ENCODE peak calls at places on chromosomes 7 and 10, in ten cellular contexts. One of them, this sample, is unnamed.

GRCh38 chr7:117249696-117250095 is 73.2 kb downstream of the WNT2 start:
- DNase-seq in germinal center: no peak
- DNase-seq in KG1: no peak
- DNase-seq in esophagus squamous epithelium: no peak
- DNase-seq in NCI-H345: no peak
- DNase-seq in NCI-H1105: no peak
- DNase-seq in NCI-H774: no peak
- DNase-seq in activated CD8-positive, alpha-beta memory T cell treated with anti-CD3 and anti-CD28 coated beads, Interleukin-2, amount 10 ng/mL, durations not matched to agents 7 days and 5 days: no peak
- DNase-seq in left cardiac atrium: no peak
- DNase-seq in T-helper 9 cell: no peak
- DNase-seq in this sample: no peak

GRCh38 chr10:98030093-98030821 is at the start of gene CRTAC1:
- DNase-seq in NCI-H1105: peak; percentile 44
- DNase-seq in NCI-H774: no peak
- DNase-seq in T-helper 9 cell: no peak
- DNase-seq in NCI-H345: peak; percentile 68
- DNase-seq in activated CD8-positive, alpha-beta memory T cell treated with anti-CD3 and anti-CD28 coated beads, Interleukin-2, amount 10 ng/mL, durations not matched to agents 7 days and 5 days: no peak
- DNase-seq in KG1: no peak
- DNase-seq in germinal center: no peak
- DNase-seq in left cardiac atrium: peak; percentile 81
- DNase-seq in esophagus squamous epithelium: no peak
- DNase-seq in this sample: no peak

GRCh38 chr7:115561341-115562110 is 469.0 kb downstream of the TFEC start:
- DNase-seq in activated CD8-positive, alpha-beta memory T cell treated with anti-CD3 and anti-CD28 coated beads, Interleukin-2, amount 10 ng/mL, durations not matched to agents 7 days and 5 days: no peak
- DNase-seq in NCI-H1105: no peak
- DNase-seq in left cardiac atrium: no peak
- DNase-seq in T-helper 9 cell: no peak
- DNase-seq in NCI-H345: no peak
- DNase-seq in KG1: no peak
- DNase-seq in esophagus squamous epithelium: no peak
- DNase-seq in germinal center: no peak
- DNase-seq in NCI-H774: no peak
- DNase-seq in this sample: no peak

GRCh38 chr7:133528796-133529195 is 275.9 kb downstream of the EXOC4 start:
- DNase-seq in activated CD8-positive, alpha-beta memory T cell treated with anti-CD3 and anti-CD28 coated beads, Interleukin-2, amount 10 ng/mL, durations not matched to agents 7 days and 5 days: no peak
- DNase-seq in germinal center: no peak
- DNase-seq in NCI-H774: no peak
- DNase-seq in NCI-H345: peak; percentile 15
- DNase-seq in KG1: no peak
- DNase-seq in NCI-H1105: no peak
- DNase-seq in esophagus squamous epithelium: no peak
- DNase-seq in T-helper 9 cell: no peak
- DNase-seq in left cardiac atrium: no peak
- DNase-seq in this sample: no peak

GRCh38 chr7:2200584-2200980 is 32.2 kb downstream of the MAD1L1 start:
- DNase-seq in NCI-H345: no peak
- DNase-seq in NCI-H774: no peak
- DNase-seq in KG1: no peak
- DNase-seq in esophagus squamous epithelium: no peak
- DNase-seq in activated CD8-positive, alpha-beta memory T cell treated with anti-CD3 and anti-CD28 coated beads, Interleukin-2, amount 10 ng/mL, durations not matched to agents 7 days and 5 days: no peak
- DNase-seq in germinal center: no peak
- DNase-seq in T-helper 9 cell: no peak
- DNase-seq in NCI-H1105: no peak
- DNase-seq in left cardiac atrium: no peak
- DNase-seq in this sample: no peak

GRCh38 chr10:120940299-120940900 is 89.2 kb downstream of the WDR11 start:
- DNase-seq in KG1: no peak
- DNase-seq in germinal center: no peak
- DNase-seq in NCI-H774: no peak
- DNase-seq in esophagus squamous epithelium: no peak
- DNase-seq in activated CD8-positive, alpha-beta memory T cell treated with anti-CD3 and anti-CD28 coated beads, Interleukin-2, amount 10 ng/mL, durations not matched to agents 7 days and 5 days: no peak
- DNase-seq in left cardiac atrium: no peak
- DNase-seq in NCI-H345: no peak
- DNase-seq in NCI-H1105: no peak
- DNase-seq in T-helper 9 cell: no peak
- DNase-seq in this sample: no peak

GRCh38 chr10:79937256-79937635 is 11.7 kb downstream of the SFTPD start:
- DNase-seq in NCI-H345: no peak
- DNase-seq in T-helper 9 cell: no peak
- DNase-seq in left cardiac atrium: no peak
- DNase-seq in esophagus squamous epithelium: no peak
- DNase-seq in KG1: no peak
- DNase-seq in germinal center: no peak
- DNase-seq in NCI-H1105: no peak
- DNase-seq in activated CD8-positive, alpha-beta memory T cell treated with anti-CD3 and anti-CD28 coated beads, Interleukin-2, amount 10 ng/mL, durations not matched to agents 7 days and 5 days: no peak
- DNase-seq in NCI-H774: no peak
- DNase-seq in this sample: no peak

GRCh38 chr7:33986951-33987948 is 81.9 kb downstream of the BMPER start:
- DNase-seq in KG1: no peak
- DNase-seq in germinal center: no peak
- DNase-seq in NCI-H345: no peak
- DNase-seq in NCI-H774: no peak
- DNase-seq in esophagus squamous epithelium: no peak
- DNase-seq in NCI-H1105: no peak
- DNase-seq in activated CD8-positive, alpha-beta memory T cell treated with anti-CD3 and anti-CD28 coated beads, Interleukin-2, amount 10 ng/mL, durations not matched to agents 7 days and 5 days: no peak
- DNase-seq in left cardiac atrium: no peak
- DNase-seq in T-helper 9 cell: no peak
- DNase-seq in this sample: no peak

GRCh38 chr10:114239994-114240345 is 916 bp downstream of the VWA2 start:
- DNase-seq in NCI-H345: no peak
- DNase-seq in activated CD8-positive, alpha-beta memory T cell treated with anti-CD3 and anti-CD28 coated beads, Interleukin-2, amount 10 ng/mL, durations not matched to agents 7 days and 5 days: no peak
- DNase-seq in KG1: no peak
- DNase-seq in NCI-H1105: no peak
- DNase-seq in esophagus squamous epithelium: no peak
- DNase-seq in T-helper 9 cell: no peak
- DNase-seq in left cardiac atrium: no peak
- DNase-seq in germinal center: no peak
- DNase-seq in NCI-H774: no peak
- DNase-seq in this sample: no peak

GRCh38 chr7:111333010-111333409 is 229.3 kb downstream of the IMMP2L start:
- DNase-seq in NCI-H774: no peak
- DNase-seq in left cardiac atrium: no peak
- DNase-seq in esophagus squamous epithelium: no peak
- DNase-seq in KG1: no peak
- DNase-seq in activated CD8-positive, alpha-beta memory T cell treated with anti-CD3 and anti-CD28 coated beads, Interleukin-2, amount 10 ng/mL, durations not matched to agents 7 days and 5 days: no peak
- DNase-seq in NCI-H345: no peak
- DNase-seq in germinal center: no peak
- DNase-seq in NCI-H1105: no peak
- DNase-seq in T-helper 9 cell: no peak
- DNase-seq in this sample: no peak

GRCh38 chr10:132311338-132311939 is 3.7 kb upstream of the STK32C start:
- DNase-seq in KG1: no peak
- DNase-seq in esophagus squamous epithelium: no peak
- DNase-seq in NCI-H774: peak; percentile 44
- DNase-seq in activated CD8-positive, alpha-beta memory T cell treated with anti-CD3 and anti-CD28 coated beads, Interleukin-2, amount 10 ng/mL, durations not matched to agents 7 days and 5 days: no peak
- DNase-seq in NCI-H1105: no peak
- DNase-seq in left cardiac atrium: no peak
- DNase-seq in T-helper 9 cell: no peak
- DNase-seq in germinal center: no peak
- DNase-seq in NCI-H345: no peak
- DNase-seq in this sample: no peak

GRCh38 chr7:604884-605531 is 85.4 kb upstream of the PDGFA start:
- DNase-seq in KG1: no peak
- DNase-seq in NCI-H345: no peak
- DNase-seq in T-helper 9 cell: no peak
- DNase-seq in NCI-H1105: no peak
- DNase-seq in esophagus squamous epithelium: no peak
- DNase-seq in left cardiac atrium: peak; percentile 61
- DNase-seq in germinal center: no peak
- DNase-seq in NCI-H774: no peak
- DNase-seq in activated CD8-positive, alpha-beta memory T cell treated with anti-CD3 and anti-CD28 coated beads, Interleukin-2, amount 10 ng/mL, durations not matched to agents 7 days and 5 days: no peak
- DNase-seq in this sample: no peak

GRCh38 chr7:71780282-71780681 is 631.9 kb downstream of the CALN1 start:
- DNase-seq in T-helper 9 cell: no peak
- DNase-seq in KG1: no peak
- DNase-seq in left cardiac atrium: no peak
- DNase-seq in NCI-H345: no peak
- DNase-seq in NCI-H774: no peak
- DNase-seq in NCI-H1105: no peak
- DNase-seq in esophagus squamous epithelium: no peak
- DNase-seq in activated CD8-positive, alpha-beta memory T cell treated with anti-CD3 and anti-CD28 coated beads, Interleukin-2, amount 10 ng/mL, durations not matched to agents 7 days and 5 days: no peak
- DNase-seq in germinal center: no peak
- DNase-seq in this sample: no peak

GRCh38 chr10:75288140-75288711 is 52.5 kb upstream of the COMTD1 start:
- DNase-seq in NCI-H345: no peak
- DNase-seq in esophagus squamous epithelium: no peak
- DNase-seq in KG1: no peak
- DNase-seq in left cardiac atrium: no peak
- DNase-seq in germinal center: no peak
- DNase-seq in activated CD8-positive, alpha-beta memory T cell treated with anti-CD3 and anti-CD28 coated beads, Interleukin-2, amount 10 ng/mL, durations not matched to agents 7 days and 5 days: no peak
- DNase-seq in NCI-H774: no peak
- DNase-seq in NCI-H1105: no peak
- DNase-seq in T-helper 9 cell: no peak
- DNase-seq in this sample: no peak

GRCh38 chr10:100670828-100671479 is 74.4 kb upstream of the PAX2 start:
- DNase-seq in KG1: no peak
- DNase-seq in left cardiac atrium: peak; percentile 47
- DNase-seq in activated CD8-positive, alpha-beta memory T cell treated with anti-CD3 and anti-CD28 coated beads, Interleukin-2, amount 10 ng/mL, durations not matched to agents 7 days and 5 days: peak; percentile 64
- DNase-seq in NCI-H345: no peak
- DNase-seq in germinal center: peak; percentile 78
- DNase-seq in NCI-H1105: no peak
- DNase-seq in NCI-H774: no peak
- DNase-seq in esophagus squamous epithelium: no peak
- DNase-seq in T-helper 9 cell: peak; percentile 63
- DNase-seq in this sample: peak; percentile 75

GRCh38 chr10:89213191-89213808 is 6.2 kb upstream of the CH25H start:
- DNase-seq in germinal center: peak; percentile 23
- DNase-seq in T-helper 9 cell: no peak
- DNase-seq in NCI-H774: no peak
- DNase-seq in NCI-H1105: no peak
- DNase-seq in activated CD8-positive, alpha-beta memory T cell treated with anti-CD3 and anti-CD28 coated beads, Interleukin-2, amount 10 ng/mL, durations not matched to agents 7 days and 5 days: no peak
- DNase-seq in KG1: peak; percentile 10
- DNase-seq in left cardiac atrium: no peak
- DNase-seq in NCI-H345: peak; percentile 18
- DNase-seq in esophagus squamous epithelium: no peak
- DNase-seq in this sample: peak; percentile 52

GRCh38 chr7:8991159-8991558 is 557.8 kb downstream of the NXPH1 start:
- DNase-seq in KG1: no peak
- DNase-seq in esophagus squamous epithelium: no peak
- DNase-seq in activated CD8-positive, alpha-beta memory T cell treated with anti-CD3 and anti-CD28 coated beads, Interleukin-2, amount 10 ng/mL, durations not matched to agents 7 days and 5 days: no peak
- DNase-seq in germinal center: no peak
- DNase-seq in left cardiac atrium: no peak
- DNase-seq in NCI-H345: no peak
- DNase-seq in T-helper 9 cell: no peak
- DNase-seq in NCI-H774: no peak
- DNase-seq in NCI-H1105: no peak
- DNase-seq in this sample: no peak

GRCh38 chr10:122504551-122504950 is 43.2 kb downstream of the HTRA1 start:
- DNase-seq in germinal center: no peak
- DNase-seq in NCI-H774: peak; percentile 28
- DNase-seq in NCI-H1105: no peak
- DNase-seq in T-helper 9 cell: no peak
- DNase-seq in esophagus squamous epithelium: no peak
- DNase-seq in NCI-H345: peak; percentile 88
- DNase-seq in KG1: no peak
- DNase-seq in activated CD8-positive, alpha-beta memory T cell treated with anti-CD3 and anti-CD28 coated beads, Interleukin-2, amount 10 ng/mL, durations not matched to agents 7 days and 5 days: no peak
- DNase-seq in left cardiac atrium: peak; percentile 92
- DNase-seq in this sample: no peak

GRCh38 chr7:96479015-96479645 is 157.2 kb upstream of the SLC25A13 start:
- DNase-seq in KG1: no peak
- DNase-seq in NCI-H774: no peak
- DNase-seq in esophagus squamous epithelium: no peak
- DNase-seq in left cardiac atrium: no peak
- DNase-seq in NCI-H1105: no peak
- DNase-seq in activated CD8-positive, alpha-beta memory T cell treated with anti-CD3 and anti-CD28 coated beads, Interleukin-2, amount 10 ng/mL, durations not matched to agents 7 days and 5 days: no peak
- DNase-seq in T-helper 9 cell: no peak
- DNase-seq in NCI-H345: no peak
- DNase-seq in germinal center: no peak
- DNase-seq in this sample: no peak

GRCh38 chr7:86931439-86931838 is 128.0 kb downstream of the ELAPOR2 start:
- DNase-seq in germinal center: no peak
- DNase-seq in NCI-H1105: no peak
- DNase-seq in KG1: no peak
- DNase-seq in esophagus squamous epithelium: no peak
- DNase-seq in left cardiac atrium: no peak
- DNase-seq in T-helper 9 cell: no peak
- DNase-seq in NCI-H774: no peak
- DNase-seq in activated CD8-positive, alpha-beta memory T cell treated with anti-CD3 and anti-CD28 coated beads, Interleukin-2, amount 10 ng/mL, durations not matched to agents 7 days and 5 days: no peak
- DNase-seq in NCI-H345: no peak
- DNase-seq in this sample: no peak

GRCh38 chr7:1672851-1673486 is 2.9 kb downstream of the ELFN1 start:
- DNase-seq in germinal center: no peak
- DNase-seq in T-helper 9 cell: no peak
- DNase-seq in left cardiac atrium: no peak
- DNase-seq in NCI-H345: no peak
- DNase-seq in NCI-H1105: no peak
- DNase-seq in KG1: no peak
- DNase-seq in NCI-H774: no peak
- DNase-seq in activated CD8-positive, alpha-beta memory T cell treated with anti-CD3 and anti-CD28 coated beads, Interleukin-2, amount 10 ng/mL, durations not matched to agents 7 days and 5 days: peak; percentile 29
- DNase-seq in esophagus squamous epithelium: no peak
- DNase-seq in this sample: no peak

GRCh38 chr7:30181211-30181610 is 46.4 kb downstream of the MTURN start:
- DNase-seq in activated CD8-positive, alpha-beta memory T cell treated with anti-CD3 and anti-CD28 coated beads, Interleukin-2, amount 10 ng/mL, durations not matched to agents 7 days and 5 days: no peak
- DNase-seq in left cardiac atrium: no peak
- DNase-seq in esophagus squamous epithelium: no peak
- DNase-seq in NCI-H1105: no peak
- DNase-seq in NCI-H774: no peak
- DNase-seq in T-helper 9 cell: no peak
- DNase-seq in NCI-H345: no peak
- DNase-seq in germinal center: no peak
- DNase-seq in KG1: no peak
- DNase-seq in this sample: no peak

GRCh38 chr10:122499491-122499941 is 38.2 kb downstream of the HTRA1 start:
- DNase-seq in germinal center: no peak
- DNase-seq in activated CD8-positive, alpha-beta memory T cell treated with anti-CD3 and anti-CD28 coated beads, Interleukin-2, amount 10 ng/mL, durations not matched to agents 7 days and 5 days: no peak
- DNase-seq in esophagus squamous epithelium: no peak
- DNase-seq in T-helper 9 cell: no peak
- DNase-seq in NCI-H1105: no peak
- DNase-seq in NCI-H345: no peak
- DNase-seq in left cardiac atrium: no peak
- DNase-seq in KG1: no peak
- DNase-seq in NCI-H774: no peak
- DNase-seq in this sample: no peak

GRCh38 chr7:45101748-45102147 is 9.7 kb downstream of the TBRG4 start:
- DNase-seq in T-helper 9 cell: no peak
- DNase-seq in NCI-H1105: no peak
- DNase-seq in left cardiac atrium: no peak
- DNase-seq in NCI-H774: no peak
- DNase-seq in NCI-H345: no peak
- DNase-seq in activated CD8-positive, alpha-beta memory T cell treated with anti-CD3 and anti-CD28 coated beads, Interleukin-2, amount 10 ng/mL, durations not matched to agents 7 days and 5 days: no peak
- DNase-seq in esophagus squamous epithelium: no peak
- DNase-seq in germinal center: no peak
- DNase-seq in KG1: no peak
- DNase-seq in this sample: no peak

GRCh38 chr10:70650104-70650503 is 22.2 kb upstream of the ADAMTS14 start:
- DNase-seq in left cardiac atrium: no peak
- DNase-seq in germinal center: no peak
- DNase-seq in activated CD8-positive, alpha-beta memory T cell treated with anti-CD3 and anti-CD28 coated beads, Interleukin-2, amount 10 ng/mL, durations not matched to agents 7 days and 5 days: no peak
- DNase-seq in KG1: no peak
- DNase-seq in esophagus squamous epithelium: no peak
- DNase-seq in NCI-H1105: no peak
- DNase-seq in T-helper 9 cell: no peak
- DNase-seq in NCI-H345: no peak
- DNase-seq in NCI-H774: no peak
- DNase-seq in this sample: peak; percentile 10

GRCh38 chr10:89954787-89955566 is 253.6 kb downstream of the KIF20B start:
- DNase-seq in esophagus squamous epithelium: no peak
- DNase-seq in germinal center: no peak
- DNase-seq in NCI-H774: no peak
- DNase-seq in activated CD8-positive, alpha-beta memory T cell treated with anti-CD3 and anti-CD28 coated beads, Interleukin-2, amount 10 ng/mL, durations not matched to agents 7 days and 5 days: no peak
- DNase-seq in KG1: peak; percentile 7
- DNase-seq in T-helper 9 cell: no peak
- DNase-seq in left cardiac atrium: no peak
- DNase-seq in NCI-H345: no peak
- DNase-seq in NCI-H1105: no peak
- DNase-seq in this sample: peak; percentile 41

GRCh38 chr7:33298848-33299247 is 169.5 kb downstream of the BBS9 start:
- DNase-seq in germinal center: no peak
- DNase-seq in NCI-H1105: no peak
- DNase-seq in NCI-H774: no peak
- DNase-seq in KG1: no peak
- DNase-seq in NCI-H345: no peak
- DNase-seq in T-helper 9 cell: no peak
- DNase-seq in left cardiac atrium: no peak
- DNase-seq in activated CD8-positive, alpha-beta memory T cell treated with anti-CD3 and anti-CD28 coated beads, Interleukin-2, amount 10 ng/mL, durations not matched to agents 7 days and 5 days: no peak
- DNase-seq in esophagus squamous epithelium: no peak
- DNase-seq in this sample: no peak

GRCh38 chr10:98269435-98269912 is 1.5 kb upstream of the LOXL4 start:
- DNase-seq in left cardiac atrium: peak; percentile 75
- DNase-seq in germinal center: no peak
- DNase-seq in activated CD8-positive, alpha-beta memory T cell treated with anti-CD3 and anti-CD28 coated beads, Interleukin-2, amount 10 ng/mL, durations not matched to agents 7 days and 5 days: peak; percentile 32
- DNase-seq in T-helper 9 cell: no peak
- DNase-seq in NCI-H345: peak; percentile 54
- DNase-seq in KG1: no peak
- DNase-seq in NCI-H1105: no peak
- DNase-seq in esophagus squamous epithelium: no peak
- DNase-seq in NCI-H774: no peak
- DNase-seq in this sample: no peak

This sample was measured in Karpas-422.